ENCODE peak calls at places on chromosomes 3 and 15, in four cellular contexts. P, W, Q and L are unnamed samples.

GRCh38 chr3:40719660-40720287 is 195.0 kb downstream of the ZNF621 start:
- DNase-seq in P (no peak), W (no peak), Q (peak), L (no peak)

GRCh38 chr3:33940149-33940548 is 141.7 kb downstream of the PDCD6IP start:
- DNase-seq in P (no peak), W (no peak), Q (peak), L (no peak)

GRCh38 chr15:66097151-66098018 is 156.2 kb downstream of the MEGF11 start:
- DNase-seq in P (no peak), W (no peak), Q (no peak), L (no peak)

GRCh38 chr3:188788621-188789081 is 383.1 kb upstream of the TPRG1 start:
- DNase-seq in P (no peak), W (peak), Q (peak), L (peak)

GRCh38 chr3:122005033-122005565 is 16.9 kb downstream of the ILDR1 start:
- DNase-seq in P (no peak), W (no peak), Q (no peak), L (no peak)

GRCh38 chr3:105764378-105765376 is 104.1 kb downstream of the CBLB start:
- DNase-seq in P (no peak), W (no peak), Q (no peak), L (no peak)

GRCh38 chr3:183100376-183100775 is 1.1 kb upstream of the MCCC1 start:
- DNase-seq in P (no peak), W (no peak), Q (no peak), L (no peak)

GRCh38 chr3:134877788-134878187 is 82.7 kb downstream of the EPHB1 start:
- DNase-seq in P (no peak), W (no peak), Q (no peak), L (no peak)

GRCh38 chr3:56988458-56988857 is 72.0 kb upstream of the SPATA12 start:
- DNase-seq in P (no peak), W (no peak), Q (no peak), L (no peak)

GRCh38 chr3:170321326-170322034 is 36.0 kb upstream of the SKIL start:
- DNase-seq in P (no peak), W (no peak), Q (peak), L (no peak)

GRCh38 chr3:142645236-142645793 is 49.1 kb downstream of the PLS1 start:
- DNase-seq in P (no peak), W (peak), Q (peak), L (no peak)

GRCh38 chr3:184176377-184177330 is 2.0 kb downstream of the AP2M1 start:
- DNase-seq in P (peak), W (no peak), Q (peak), L (no peak)

GRCh38 chr15:42457445-42458442 is 33.2 kb downstream of the ZNF106 start:
- DNase-seq in P (peak), W (peak), Q (peak), L (no peak)

GRCh38 chr15:25847066-25847465 is 16.1 kb downstream of the ATP10A start:
- DNase-seq in P (no peak), W (no peak), Q (no peak), L (no peak)

GRCh38 chr3:134810052-134810435 is 15.0 kb downstream of the EPHB1 start:
- DNase-seq in P (no peak), W (no peak), Q (no peak), L (no peak)

GRCh38 chr3:155995525-155996370 is 124.6 kb upstream of the KCNAB1 start:
- DNase-seq in P (no peak), W (peak), Q (peak), L (no peak)

GRCh38 chr15:66623801-66624453 is 58.1 kb upstream of the LCTL start:
- DNase-seq in P (no peak), W (no peak), Q (no peak), L (no peak)

GRCh38 chr15:89448825-89449224 is 47.6 kb downstream of the RHCG start:
- DNase-seq in P (peak), W (no peak), Q (no peak), L (no peak)

GRCh38 chr3:79477242-79477641 is 290.6 kb downstream of the ROBO1 start:
- DNase-seq in P (no peak), W (no peak), Q (no peak), L (no peak)

GRCh38 chr3:112413074-112413473 is 80.1 kb downstream of the CD200 start:
- DNase-seq in P (no peak), W (no peak), Q (no peak), L (no peak)

GRCh38 chr3:101255441-101255840 is 64.9 kb downstream of the IMPG2 start:
- DNase-seq in P (no peak), W (no peak), Q (no peak), L (no peak)

GRCh38 chr15:75739791-75740190 is 27.1 kb upstream of the CSPG4 start:
- DNase-seq in P (no peak), W (no peak), Q (no peak), L (no peak)